ENCODE peak calls at places on chromosomes 7 and 10, in six cellular contexts. J is H9, C is cortex of kidney, R is AG09309, O is HS-27A, I is progenitor cell of endocrine pancreas. X is an unnamed sample.

GRCh38 chr10:73953665-73954064 is 42.7 kb downstream of the PLAU start:
- DNase-seq in I (no peak), R (peak; percentile 62), O (no peak), J (no peak), C (no peak), X (no peak)

GRCh38 chr7:117085769-117086463 is 132.6 kb downstream of the ST7 start:
- DNase-seq in O (no peak), C (no peak), J (no peak), I (no peak), R (no peak), X (no peak)

GRCh38 chr10:110081914-110082313 is 74.1 kb downstream of the ADD3 start:
- DNase-seq in C (no peak), I (no peak), O (no peak), R (no peak), J (no peak), X (no peak)

GRCh38 chr10:104123397-104123796 is 1.4 kb downstream of the SFR1 start:
- DNase-seq in C (no peak), I (no peak), R (no peak), O (no peak), J (no peak), X (no peak)

GRCh38 chr7:144027070-144027469 is 21.7 kb upstream of the OR2A5 start:
- DNase-seq in O (no peak), I (no peak), J (no peak), R (no peak), C (no peak), X (no peak)

GRCh38 chr7:99030145-99030856 is 113.6 kb downstream of the SMURF1 start:
- DNase-seq in I (no peak), C (no peak), O (no peak), R (no peak), J (no peak), X (peak; percentile 52)

GRCh38 chr7:618539-619355 is 99.1 kb upstream of the PDGFA start:
- DNase-seq in I (no peak), R (no peak), J (no peak), C (no peak), O (no peak), X (no peak)

GRCh38 chr7:74174606-74175082 is 488 bp downstream of the EIF4H start:
- DNase-seq in R (peak; percentile 4), C (no peak), I (peak; percentile 32), O (no peak), J (peak; percentile 36), X (no peak)

GRCh38 chr7:116953727-116954442 is 584 bp downstream of the ST7 start:
- DNase-seq in O (no peak), I (peak; percentile 32), C (no peak), J (peak; percentile 74), R (peak; percentile 54), X (no peak)

GRCh38 chr10:5812283-5813090 is 747 bp downstream of the GDI2 start:
- DNase-seq in J (no peak), O (no peak), C (no peak), I (peak; percentile 32), R (no peak), X (peak; percentile 85)

X was measured in vagina.